ENCODE peak calls at places on chromosomes 5 and 9, in seven cellular contexts. One of them, this sample, is unnamed.

GRCh38 chr5:93192107-93192506 is 388.9 kb downstream of the NR2F1-AS1 start:
- DNase-seq in HEK293T: no peak
- DNase-seq in psoas muscle: no peak
- DNase-seq in esophagus squamous epithelium: no peak
- DNase-seq in choroid plexus epithelial cell: peak; percentile 88
- DNase-seq in T-helper 17 cell: no peak
- DNase-seq in GM04504: peak; percentile 59
- DNase-seq in this sample: peak; percentile 93

GRCh38 chr5:72210913-72211670 is 103.8 kb downstream of the MAP1B start:
- DNase-seq in HEK293T: no peak
- DNase-seq in psoas muscle: peak; percentile 57
- DNase-seq in esophagus squamous epithelium: no peak
- DNase-seq in choroid plexus epithelial cell: peak; percentile 85
- DNase-seq in T-helper 17 cell: no peak
- DNase-seq in GM04504: peak; percentile 31
- DNase-seq in this sample: peak; percentile 79

GRCh38 chr5:59296317-59297264 is 596.9 kb downstream of the PDE4D start:
- DNase-seq in HEK293T: no peak
- DNase-seq in psoas muscle: no peak
- DNase-seq in esophagus squamous epithelium: no peak
- DNase-seq in choroid plexus epithelial cell: peak; percentile 66
- DNase-seq in T-helper 17 cell: no peak
- DNase-seq in GM04504: no peak
- DNase-seq in this sample: no peak

GRCh38 chr5:75664933-75665332 is 52.3 kb downstream of the POC5 start:
- DNase-seq in HEK293T: no peak
- DNase-seq in psoas muscle: no peak
- DNase-seq in esophagus squamous epithelium: no peak
- DNase-seq in choroid plexus epithelial cell: no peak
- DNase-seq in T-helper 17 cell: no peak
- DNase-seq in GM04504: no peak
- DNase-seq in this sample: no peak

GRCh38 chr5:74762599-74762998 is 4.3 kb downstream of the GFM2 start:
- DNase-seq in HEK293T: no peak
- DNase-seq in psoas muscle: no peak
- DNase-seq in esophagus squamous epithelium: no peak
- DNase-seq in choroid plexus epithelial cell: peak; percentile 26
- DNase-seq in T-helper 17 cell: no peak
- DNase-seq in GM04504: no peak
- DNase-seq in this sample: peak; percentile 50

GRCh38 chr9:104986096-104986495 is 58.1 kb upstream of the ABCA1 start:
- DNase-seq in HEK293T: no peak
- DNase-seq in psoas muscle: no peak
- DNase-seq in esophagus squamous epithelium: no peak
- DNase-seq in choroid plexus epithelial cell: no peak
- DNase-seq in T-helper 17 cell: no peak
- DNase-seq in GM04504: no peak
- DNase-seq in this sample: no peak

GRCh38 chr9:3960661-3961144 is 339.2 kb downstream of the GLIS3 start:
- DNase-seq in HEK293T: no peak
- DNase-seq in psoas muscle: no peak
- DNase-seq in esophagus squamous epithelium: no peak
- DNase-seq in choroid plexus epithelial cell: peak; percentile 63
- DNase-seq in T-helper 17 cell: no peak
- DNase-seq in GM04504: no peak
- DNase-seq in this sample: no peak

GRCh38 chr5:154315196-154315595 is 124.7 kb downstream of the GALNT10 start:
- DNase-seq in HEK293T: no peak
- DNase-seq in psoas muscle: no peak
- DNase-seq in esophagus squamous epithelium: no peak
- DNase-seq in choroid plexus epithelial cell: no peak
- DNase-seq in T-helper 17 cell: no peak
- DNase-seq in GM04504: no peak
- DNase-seq in this sample: no peak

GRCh38 chr9:7946458-7946857 is 146.9 kb upstream of the DMAC1 start:
- DNase-seq in HEK293T: no peak
- DNase-seq in psoas muscle: no peak
- DNase-seq in esophagus squamous epithelium: no peak
- DNase-seq in choroid plexus epithelial cell: no peak
- DNase-seq in T-helper 17 cell: no peak
- DNase-seq in GM04504: no peak
- DNase-seq in this sample: no peak

GRCh38 chr5:110561510-110561909 is 165.0 kb downstream of the TMEM232 start:
- DNase-seq in HEK293T: no peak
- DNase-seq in psoas muscle: no peak
- DNase-seq in esophagus squamous epithelium: no peak
- DNase-seq in choroid plexus epithelial cell: no peak
- DNase-seq in T-helper 17 cell: no peak
- DNase-seq in GM04504: no peak
- DNase-seq in this sample: no peak

GRCh38 chr5:158976035-158976434 is 123.7 kb downstream of the EBF1 start:
- DNase-seq in HEK293T: no peak
- DNase-seq in psoas muscle: no peak
- DNase-seq in esophagus squamous epithelium: no peak
- DNase-seq in choroid plexus epithelial cell: peak; percentile 92
- DNase-seq in T-helper 17 cell: no peak
- DNase-seq in GM04504: peak; percentile 69
- DNase-seq in this sample: peak; percentile 67

GRCh38 chr5:36395260-36395659 is 93.6 kb upstream of the RANBP3L start:
- DNase-seq in HEK293T: no peak
- DNase-seq in psoas muscle: no peak
- DNase-seq in esophagus squamous epithelium: no peak
- DNase-seq in choroid plexus epithelial cell: no peak
- DNase-seq in T-helper 17 cell: no peak
- DNase-seq in GM04504: no peak
- DNase-seq in this sample: no peak

GRCh38 chr9:107975426-107976010 is 485.9 kb upstream of the KLF4 start:
- DNase-seq in HEK293T: no peak
- DNase-seq in psoas muscle: no peak
- DNase-seq in esophagus squamous epithelium: no peak
- DNase-seq in choroid plexus epithelial cell: no peak
- DNase-seq in T-helper 17 cell: no peak
- DNase-seq in GM04504: no peak
- DNase-seq in this sample: no peak

GRCh38 chr9:14084867-14085266 is 229.1 kb downstream of the NFIB start:
- DNase-seq in HEK293T: no peak
- DNase-seq in psoas muscle: no peak
- DNase-seq in esophagus squamous epithelium: no peak
- DNase-seq in choroid plexus epithelial cell: no peak
- DNase-seq in T-helper 17 cell: no peak
- DNase-seq in GM04504: no peak
- DNase-seq in this sample: no peak

GRCh38 chr5:39580702-39581498 is 156.1 kb upstream of the DAB2 start:
- DNase-seq in HEK293T: no peak
- DNase-seq in psoas muscle: no peak
- DNase-seq in esophagus squamous epithelium: no peak
- DNase-seq in choroid plexus epithelial cell: peak; percentile 73
- DNase-seq in T-helper 17 cell: no peak
- DNase-seq in GM04504: peak; percentile 67
- DNase-seq in this sample: no peak